ENCODE peak calls at places on chromosomes 2 and 18, in four cellular contexts. One of them, this sample, is unnamed.

GRCh38 chr2:158893057-158893456 is 75.4 kb upstream of the TANC1 start:
- DNase-seq in cardiac septum: no peak
- DNase-seq in RWPE2: peak
- DNase-seq in iPS-NIHi11: no peak
- DNase-seq in this sample: no peak

GRCh38 chr18:26708814-26709717 is 156.4 kb downstream of the AQP4 start:
- DNase-seq in RWPE2: no peak
- DNase-seq in iPS-NIHi11: no peak
- DNase-seq in cardiac septum: no peak
- DNase-seq in this sample: no peak

GRCh38 chr18:13447621-13448020 is 229.1 kb downstream of the LDLRAD4 start:
- DNase-seq in cardiac septum: no peak
- DNase-seq in RWPE2: no peak
- DNase-seq in iPS-NIHi11: peak
- DNase-seq in this sample: peak

GRCh38 chr2:206521612-206522011 is 78.3 kb downstream of the ADAM23 start:
- DNase-seq in cardiac septum: no peak
- DNase-seq in iPS-NIHi11: no peak
- DNase-seq in RWPE2: no peak
- DNase-seq in this sample: no peak

GRCh38 chr2:223797811-223798721 is 39.3 kb downstream of the AP1S3 start:
- DNase-seq in iPS-NIHi11: no peak
- DNase-seq in cardiac septum: no peak
- DNase-seq in RWPE2: no peak
- DNase-seq in this sample: no peak

GRCh38 chr2:240594511-240595380 is 8.2 kb downstream of the CAPN10 start:
- DNase-seq in cardiac septum: peak
- DNase-seq in iPS-NIHi11: no peak
- DNase-seq in RWPE2: peak
- DNase-seq in this sample: no peak

GRCh38 chr2:46267616-46268015 is 29.6 kb upstream of the EPAS1 start:
- DNase-seq in RWPE2: no peak
- DNase-seq in cardiac septum: no peak
- DNase-seq in iPS-NIHi11: no peak
- DNase-seq in this sample: no peak

GRCh38 chr2:228658998-228659397 is 477.5 kb upstream of the SPHKAP start:
- DNase-seq in iPS-NIHi11: no peak
- DNase-seq in RWPE2: no peak
- DNase-seq in cardiac septum: no peak
- DNase-seq in this sample: no peak

GRCh38 chr2:55175254-55176093 is 56.6 kb downstream of the CLHC1 start:
- DNase-seq in RWPE2: no peak
- DNase-seq in iPS-NIHi11: peak
- DNase-seq in cardiac septum: no peak
- DNase-seq in this sample: no peak

GRCh38 chr2:68931799-68932198 is 20.9 kb downstream of the GKN2 start:
- DNase-seq in iPS-NIHi11: no peak
- DNase-seq in cardiac septum: no peak
- DNase-seq in RWPE2: no peak
- DNase-seq in this sample: no peak

GRCh38 chr2:144890828-144891227 is 370.9 kb upstream of the ZEB2 start:
- DNase-seq in RWPE2: no peak
- DNase-seq in iPS-NIHi11: peak
- DNase-seq in cardiac septum: no peak
- DNase-seq in this sample: peak

GRCh38 chr2:3536682-3537632 is 17.6 kb upstream of the ADI1 start:
- DNase-seq in iPS-NIHi11: peak
- DNase-seq in RWPE2: no peak
- DNase-seq in cardiac septum: no peak
- DNase-seq in this sample: no peak

GRCh38 chr2:240831594-240832204 is 11.7 kb upstream of the KIF1A start:
- DNase-seq in cardiac septum: peak
- DNase-seq in RWPE2: peak
- DNase-seq in iPS-NIHi11: peak
- DNase-seq in this sample: no peak

GRCh38 chr2:75462714-75463113 is 98.0 kb downstream of the EVA1A start:
- DNase-seq in iPS-NIHi11: no peak
- DNase-seq in RWPE2: no peak
- DNase-seq in cardiac septum: no peak
- DNase-seq in this sample: no peak

GRCh38 chr18:57052173-57052572 is 94.7 kb upstream of the BOD1L2 start:
- DNase-seq in RWPE2: no peak
- DNase-seq in iPS-NIHi11: no peak
- DNase-seq in cardiac septum: no peak
- DNase-seq in this sample: no peak

GRCh38 chr2:39179974-39180960 is 59.4 kb upstream of the SOS1 start:
- DNase-seq in cardiac septum: no peak
- DNase-seq in RWPE2: no peak
- DNase-seq in iPS-NIHi11: no peak
- DNase-seq in this sample: no peak

GRCh38 chr18:76376668-76377358 is 118.2 kb downstream of the ZNF516 start:
- DNase-seq in RWPE2: no peak
- DNase-seq in cardiac septum: peak
- DNase-seq in iPS-NIHi11: no peak
- DNase-seq in this sample: no peak

GRCh38 chr2:189285962-189286648 is 106.5 kb upstream of the COL5A2 start:
- DNase-seq in RWPE2: no peak
- DNase-seq in iPS-NIHi11: no peak
- DNase-seq in cardiac septum: no peak
- DNase-seq in this sample: peak

GRCh38 chr2:166285215-166285614 is 90.5 kb downstream of the SCN9A start:
- DNase-seq in cardiac septum: no peak
- DNase-seq in iPS-NIHi11: no peak
- DNase-seq in RWPE2: no peak
- DNase-seq in this sample: peak

GRCh38 chr2:189304360-189304759 is 124.8 kb upstream of the COL5A2 start:
- DNase-seq in cardiac septum: no peak
- DNase-seq in RWPE2: no peak
- DNase-seq in iPS-NIHi11: no peak
- DNase-seq in this sample: no peak

GRCh38 chr2:9388950-9389911 is 34.1 kb downstream of the ITGB1BP1 start:
- DNase-seq in cardiac septum: no peak
- DNase-seq in iPS-NIHi11: no peak
- DNase-seq in RWPE2: no peak
- DNase-seq in this sample: no peak

GRCh38 chr2:99787011-99787410 is 297.2 kb upstream of the REV1 start:
- DNase-seq in RWPE2: no peak
- DNase-seq in cardiac septum: no peak
- DNase-seq in iPS-NIHi11: no peak
- DNase-seq in this sample: no peak